ENCODE peak calls at places on chromosomes 4 and X, in four cellular contexts. One of them, this sample, is unnamed.

GRCh38 chr4:128163177-128164117 is 102.3 kb downstream of the LARP1B start:
- DNase-seq in right atrium auricular region: no peak
- DNase-seq in endodermal cell: peak; percentile 48
- DNase-seq in cardiac muscle cell: no peak
- DNase-seq in this sample: no peak

GRCh38 chr4:912548-913279 is 19.4 kb downstream of the GAK start:
- DNase-seq in endodermal cell: no peak
- DNase-seq in right atrium auricular region: no peak
- DNase-seq in cardiac muscle cell: no peak
- DNase-seq in this sample: no peak

GRCh38 chr4:124322234-124322831 is 390.2 kb downstream of the ANKRD50 start:
- DNase-seq in cardiac muscle cell: peak; percentile 47
- DNase-seq in right atrium auricular region: no peak
- DNase-seq in endodermal cell: no peak
- DNase-seq in this sample: no peak

GRCh38 chr4:65046496-65047101 is 623.7 kb downstream of the EPHA5 start:
- DNase-seq in endodermal cell: peak; percentile 43
- DNase-seq in right atrium auricular region: no peak
- DNase-seq in cardiac muscle cell: peak; percentile 38
- DNase-seq in this sample: no peak

GRCh38 chrX:42746606-42747005 is 31.4 kb downstream of the PPP1R2C start:
- DNase-seq in endodermal cell: no peak
- DNase-seq in right atrium auricular region: no peak
- DNase-seq in cardiac muscle cell: no peak
- DNase-seq in this sample: no peak

GRCh38 chr4:150280081-150280950 is 202.1 kb downstream of the DCLK2 start:
- DNase-seq in endodermal cell: peak; percentile 45
- DNase-seq in right atrium auricular region: no peak
- DNase-seq in cardiac muscle cell: no peak
- DNase-seq in this sample: no peak

GRCh38 chrX:40579139-40579538 is 1.6 kb upstream of the ATP6AP2 start:
- DNase-seq in cardiac muscle cell: no peak
- DNase-seq in right atrium auricular region: no peak
- DNase-seq in endodermal cell: no peak
- DNase-seq in this sample: no peak

GRCh38 chr4:94455081-94455480 is 3.3 kb downstream of the PDLIM5 start:
- DNase-seq in endodermal cell: no peak
- DNase-seq in cardiac muscle cell: no peak
- DNase-seq in right atrium auricular region: peak; percentile 88
- DNase-seq in this sample: no peak

GRCh38 chr4:168098257-168098717 is 6.0 kb downstream of the ANXA10 start:
- DNase-seq in endodermal cell: no peak
- DNase-seq in right atrium auricular region: no peak
- DNase-seq in cardiac muscle cell: no peak
- DNase-seq in this sample: no peak

GRCh38 chr4:133968174-133968573 is 233.4 kb downstream of the PABPC4L start:
- DNase-seq in endodermal cell: no peak
- DNase-seq in right atrium auricular region: no peak
- DNase-seq in cardiac muscle cell: no peak
- DNase-seq in this sample: no peak

GRCh38 chrX:17496407-17496806 is 121.4 kb downstream of the NHS start:
- DNase-seq in endodermal cell: no peak
- DNase-seq in right atrium auricular region: no peak
- DNase-seq in cardiac muscle cell: no peak
- DNase-seq in this sample: no peak

GRCh38 chr4:137678796-137679195 is 146.5 kb upstream of the PCDH18 start:
- DNase-seq in endodermal cell: no peak
- DNase-seq in right atrium auricular region: no peak
- DNase-seq in cardiac muscle cell: no peak
- DNase-seq in this sample: no peak

GRCh38 chr4:39067451-39067850 is 5.4 kb downstream of the KLHL5 start:
- DNase-seq in endodermal cell: no peak
- DNase-seq in cardiac muscle cell: no peak
- DNase-seq in right atrium auricular region: no peak
- DNase-seq in this sample: no peak

GRCh38 chr4:153166971-153167501 is 37.2 kb upstream of the TRIM2 start:
- DNase-seq in cardiac muscle cell: no peak
- DNase-seq in right atrium auricular region: no peak
- DNase-seq in endodermal cell: no peak
- DNase-seq in this sample: no peak

GRCh38 chrX:14030248-14030592 is 528 bp upstream of the GEMIN8 start:
- DNase-seq in endodermal cell: no peak
- DNase-seq in cardiac muscle cell: no peak
- DNase-seq in right atrium auricular region: no peak
- DNase-seq in this sample: no peak

GRCh38 chr4:114684462-114684861 is 85.9 kb downstream of the UGT8 start:
- DNase-seq in cardiac muscle cell: no peak
- DNase-seq in right atrium auricular region: no peak
- DNase-seq in endodermal cell: no peak
- DNase-seq in this sample: no peak

GRCh38 chr4:133921280-133922195 is 280.1 kb downstream of the PABPC4L start:
- DNase-seq in cardiac muscle cell: peak; percentile 6
- DNase-seq in endodermal cell: peak; percentile 54
- DNase-seq in right atrium auricular region: no peak
- DNase-seq in this sample: no peak

GRCh38 chr4:3305610-3306371 is 13.0 kb downstream of the RGS12 start:
- DNase-seq in right atrium auricular region: no peak
- DNase-seq in cardiac muscle cell: no peak
- DNase-seq in endodermal cell: peak; percentile 43
- DNase-seq in this sample: peak; percentile 51

GRCh38 chr4:153645183-153645582 is 38.9 kb upstream of the TLR2 start:
- DNase-seq in right atrium auricular region: no peak
- DNase-seq in cardiac muscle cell: no peak
- DNase-seq in endodermal cell: no peak
- DNase-seq in this sample: no peak

GRCh38 chr4:87041142-87041541 is 106.3 kb downstream of the AFF1 start:
- DNase-seq in right atrium auricular region: peak; percentile 82
- DNase-seq in cardiac muscle cell: no peak
- DNase-seq in endodermal cell: no peak
- DNase-seq in this sample: no peak

GRCh38 chr4:8276358-8277240 is 7.0 kb downstream of the HTRA3 start:
- DNase-seq in right atrium auricular region: peak; percentile 81
- DNase-seq in endodermal cell: no peak
- DNase-seq in cardiac muscle cell: no peak
- DNase-seq in this sample: no peak

GRCh38 chr4:23279377-23279988 is 586.7 kb downstream of the GBA3 start:
- DNase-seq in cardiac muscle cell: no peak
- DNase-seq in endodermal cell: no peak
- DNase-seq in right atrium auricular region: no peak
- DNase-seq in this sample: no peak

GRCh38 chr4:170697845-170698244 is 608.1 kb upstream of the AADAT start:
- DNase-seq in cardiac muscle cell: no peak
- DNase-seq in right atrium auricular region: no peak
- DNase-seq in endodermal cell: no peak
- DNase-seq in this sample: no peak

GRCh38 chr4:38078590-38079381 is 118.6 kb downstream of the PTTG2 start:
- DNase-seq in endodermal cell: no peak
- DNase-seq in right atrium auricular region: no peak
- DNase-seq in cardiac muscle cell: no peak
- DNase-seq in this sample: no peak

GRCh38 chrX:109856974-109857373 is 123.9 kb upstream of the ACSL4 start:
- DNase-seq in endodermal cell: no peak
- DNase-seq in right atrium auricular region: no peak
- DNase-seq in cardiac muscle cell: peak; percentile 53
- DNase-seq in this sample: no peak

GRCh38 chr4:146159384-146160058 is 16.0 kb upstream of the LSM6 start:
- DNase-seq in cardiac muscle cell: no peak
- DNase-seq in right atrium auricular region: no peak
- DNase-seq in endodermal cell: no peak
- DNase-seq in this sample: no peak

GRCh38 chrX:80022363-80023031 is 7.9 kb downstream of the TBX22 start:
- DNase-seq in cardiac muscle cell: peak; percentile 36
- DNase-seq in right atrium auricular region: no peak
- DNase-seq in endodermal cell: peak; percentile 82
- DNase-seq in this sample: no peak

GRCh38 chr4:7291372-7292135 is 99.2 kb downstream of the SORCS2 start:
- DNase-seq in cardiac muscle cell: no peak
- DNase-seq in endodermal cell: no peak
- DNase-seq in right atrium auricular region: peak; percentile 65
- DNase-seq in this sample: no peak

GRCh38 chrX:151790421-151791160 is 56.0 kb downstream of the CNGA2 start:
- DNase-seq in endodermal cell: no peak
- DNase-seq in right atrium auricular region: peak; percentile 42
- DNase-seq in cardiac muscle cell: no peak
- DNase-seq in this sample: no peak

GRCh38 chrX:17405225-17405969 is 30.4 kb downstream of the NHS start:
- DNase-seq in endodermal cell: no peak
- DNase-seq in cardiac muscle cell: no peak
- DNase-seq in right atrium auricular region: no peak
- DNase-seq in this sample: no peak

GRCh38 chr4:17358236-17358635 is 153.7 kb downstream of the QDPR start:
- DNase-seq in endodermal cell: no peak
- DNase-seq in cardiac muscle cell: no peak
- DNase-seq in right atrium auricular region: no peak
- DNase-seq in this sample: no peak

GRCh38 chr4:102315532-102315931 is 29.8 kb downstream of the SLC39A8 start:
- DNase-seq in cardiac muscle cell: no peak
- DNase-seq in right atrium auricular region: no peak
- DNase-seq in endodermal cell: no peak
- DNase-seq in this sample: no peak

GRCh38 chrX:9859711-9860555 is 73.7 kb downstream of the SHROOM2 start:
- DNase-seq in endodermal cell: no peak
- DNase-seq in cardiac muscle cell: no peak
- DNase-seq in right atrium auricular region: no peak
- DNase-seq in this sample: no peak

GRCh38 chr4:53100801-53101581 is 238.9 kb downstream of the RASL11B start:
- DNase-seq in cardiac muscle cell: no peak
- DNase-seq in endodermal cell: no peak
- DNase-seq in right atrium auricular region: no peak
- DNase-seq in this sample: no peak

GRCh38 chrX:47523297-47523696 is 37.7 kb upstream of the ARAF start:
- DNase-seq in endodermal cell: peak; percentile 92
- DNase-seq in cardiac muscle cell: peak; percentile 79
- DNase-seq in right atrium auricular region: peak; percentile 72
- DNase-seq in this sample: peak; percentile 87

GRCh38 chr4:83751336-83751949 is 215.5 kb downstream of the GPAT3 start:
- DNase-seq in right atrium auricular region: no peak
- DNase-seq in endodermal cell: no peak
- DNase-seq in cardiac muscle cell: no peak
- DNase-seq in this sample: no peak

GRCh38 chrX:128929281-128930057 is 593.8 kb downstream of the SMARCA1 start:
- DNase-seq in endodermal cell: no peak
- DNase-seq in right atrium auricular region: no peak
- DNase-seq in cardiac muscle cell: no peak
- DNase-seq in this sample: no peak

DNA sequence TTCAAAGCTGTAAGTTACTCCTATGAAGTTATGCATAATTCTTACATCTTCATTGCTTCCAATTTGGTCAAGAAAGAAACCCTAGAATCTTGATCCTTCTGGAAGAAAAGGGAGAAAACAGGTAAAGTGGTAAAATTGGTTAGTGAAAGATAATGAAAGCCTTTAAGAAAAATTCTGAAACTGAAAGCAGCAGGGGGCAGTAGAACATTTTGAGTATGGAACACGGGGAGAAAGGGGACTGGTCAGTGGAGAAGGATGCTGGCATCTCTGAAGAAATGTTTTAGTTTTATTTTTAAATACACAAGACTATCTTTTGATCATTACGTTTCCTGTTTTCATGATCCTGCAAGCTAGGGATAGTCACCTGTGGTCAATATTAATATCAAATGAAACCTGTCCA is 54.3 kb downstream of the SLIT2 start:
- DNase-seq in cardiac muscle cell: peak; percentile 24
- DNase-seq in right atrium auricular region: no peak
- DNase-seq in endodermal cell: no peak
- DNase-seq in this sample: no peak
- TF ChIP-seq CTCF in cardiac muscle cell: peak; percentile 45
- TF ChIP-seq CTCF in right atrium auricular region: no peak
- TF ChIP-seq CTCF in endodermal cell: no peak
- TF ChIP-seq CTCF in this sample: peak; percentile 53

GRCh38 chrX:68676340-68676739 is 28.9 kb downstream of the STARD8 start:
- DNase-seq in endodermal cell: no peak
- DNase-seq in right atrium auricular region: no peak
- DNase-seq in cardiac muscle cell: no peak
- DNase-seq in this sample: no peak
- TF ChIP-seq CTCF in endodermal cell: no peak
- TF ChIP-seq CTCF in right atrium auricular region: no peak
- TF ChIP-seq CTCF in cardiac muscle cell: no peak
- TF ChIP-seq CTCF in this sample: no peak

GRCh38 chrX:56563231-56564116 is at the start of gene UBQLN2:
- DNase-seq in right atrium auricular region: peak; percentile 72
- DNase-seq in endodermal cell: peak; percentile 87
- DNase-seq in cardiac muscle cell: peak; percentile 80
- DNase-seq in this sample: peak; percentile 83
- TF ChIP-seq CTCF in right atrium auricular region: no peak
- TF ChIP-seq CTCF in endodermal cell: no peak
- TF ChIP-seq CTCF in cardiac muscle cell: peak; percentile 22
- TF ChIP-seq CTCF in this sample: peak; percentile 30

GRCh38 chr4:156242390-156242789 is 288.7 kb upstream of the CTSO start:
- DNase-seq in cardiac muscle cell: no peak
- DNase-seq in right atrium auricular region: no peak
- DNase-seq in endodermal cell: no peak
- DNase-seq in this sample: no peak

GRCh38 chr4:156238171-156238570 is 284.5 kb upstream of the CTSO start:
- DNase-seq in endodermal cell: no peak
- DNase-seq in right atrium auricular region: no peak
- DNase-seq in cardiac muscle cell: no peak
- DNase-seq in this sample: no peak

GRCh38 chr4:156243015-156243414 is 289.3 kb upstream of the CTSO start:
- DNase-seq in cardiac muscle cell: no peak
- DNase-seq in endodermal cell: no peak
- DNase-seq in right atrium auricular region: no peak
- DNase-seq in this sample: no peak

GRCh38 chr4:156241896-156242295 is 288.2 kb upstream of the CTSO start:
- DNase-seq in cardiac muscle cell: no peak
- DNase-seq in endodermal cell: no peak
- DNase-seq in right atrium auricular region: no peak
- DNase-seq in this sample: no peak

GRCh38 chr4:156237192-156237591 is 283.5 kb upstream of the CTSO start:
- DNase-seq in endodermal cell: no peak
- DNase-seq in right atrium auricular region: no peak
- DNase-seq in cardiac muscle cell: no peak
- DNase-seq in this sample: no peak
- TF ChIP-seq CTCF in endodermal cell: no peak
- TF ChIP-seq CTCF in right atrium auricular region: no peak
- TF ChIP-seq CTCF in cardiac muscle cell: no peak
- TF ChIP-seq CTCF in this sample: no peak